ENCODE peak calls at places on chromosomes 11 and 22, in ten cellular contexts. N is EH; W is SHP77; A is Right ventricle myocardium superior; P is stimulated activated CD8-positive, alpha-beta memory T cell treated with anti-CD3 and anti-CD28 coated beads, Interleukin-15, amount 100 ng/mL, for 4 hours; M is fibroblast of gingiva; S is GM20000; C is HFFc6; I is H9; Z is aorta. V is an unnamed sample.
A peak's percentile ranks its signal among the peaks of the same experiment; 100 is the strongest.

GRCh38 chr11:109425554-109425953 is 3.6 kb downstream of the C11orf87 start:
- DNase-seq in W (peak; percentile 10), P (no peak), S (no peak), A (no peak), C (no peak), Z (no peak), M (no peak), N (no peak), I (no peak), V (peak; percentile 30)

GRCh38 chr11:46513934-46514342 is 79.9 kb downstream of the AMBRA1 start:
- DNase-seq in N (peak; percentile 26), A (peak; percentile 50), M (no peak), C (no peak), W (no peak), S (no peak), P (no peak), Z (peak; percentile 54), I (no peak), V (no peak)

GRCh38 chr11:91907225-91907624 is 317.4 kb upstream of the FAT3 start:
- DNase-seq in N (no peak), I (no peak), A (no peak), P (no peak), S (no peak), C (no peak), W (no peak), Z (no peak), M (no peak), V (no peak)

GRCh38 chr11:115759622-115760527 is 255.7 kb upstream of the CADM1 start:
- DNase-seq in M (no peak), N (peak; percentile 25), A (peak; percentile 61), W (no peak), P (no peak), S (no peak), Z (peak; percentile 56), C (no peak), I (peak; percentile 55), V (no peak)

GRCh38 chr11:131886201-131886600 is 515.8 kb downstream of the NTM start:
- DNase-seq in A (no peak), N (no peak), Z (no peak), W (no peak), S (no peak), I (no peak), C (no peak), P (no peak), M (no peak), V (no peak)

GRCh38 chr11:1395773-1396374 is 6.1 kb downstream of the BRSK2 start:
- DNase-seq in M (no peak), I (no peak), Z (peak; percentile 30), A (peak; percentile 24), N (no peak), W (no peak), S (no peak), P (no peak), C (no peak), V (no peak)

GRCh38 chr11:68673291-68673930 is 10.9 kb upstream of the GAL start:
- DNase-seq in A (no peak), M (no peak), Z (no peak), N (no peak), P (no peak), I (no peak), W (no peak), S (no peak), C (no peak), V (no peak)

GRCh38 chr11:9527481-9528140 is 45.9 kb upstream of the WEE1 start:
- DNase-seq in A (no peak), Z (no peak), M (peak; percentile 95), S (no peak), P (no peak), I (no peak), N (peak; percentile 90), C (peak; percentile 61), W (no peak), V (peak; percentile 67)

GRCh38 chr11:105838668-105839403 is 183.2 kb downstream of the MSANTD4 start:
- DNase-seq in P (no peak), A (no peak), S (no peak), N (peak; percentile 16), Z (no peak), C (no peak), I (no peak), W (no peak), M (peak; percentile 2), V (peak; percentile 69)

GRCh38 chr22:38873469-38874411 is 1.7 kb upstream of the CBX6 start:
- DNase-seq in W (peak; percentile 82), P (peak; percentile 45), I (no peak), C (no peak), N (no peak), M (no peak), S (peak; percentile 71), Z (no peak), A (no peak), V (no peak)

GRCh38 chr11:132942611-132943324 is 589.5 kb downstream of the OPCML start:
- DNase-seq in M (no peak), P (no peak), A (no peak), C (no peak), N (no peak), I (peak; percentile 47), Z (no peak), W (no peak), S (no peak), V (no peak)

GRCh38 chr11:121964591-121964990 is 151.4 kb downstream of the BLID start:
- DNase-seq in A (no peak), S (no peak), M (peak; percentile 59), W (no peak), N (peak; percentile 77), I (no peak), C (peak; percentile 65), P (no peak), Z (no peak), V (peak; percentile 82)

GRCh38 chr22:38865201-38866023 is 6.6 kb downstream of the CBX6 start:
- DNase-seq in I (peak; percentile 27), M (no peak), P (no peak), Z (peak; percentile 45), W (no peak), S (no peak), A (no peak), C (no peak), N (no peak), V (no peak)

GRCh38 chr22:22558972-22559603 is at the start of gene PRAME:
- DNase-seq in S (peak; percentile 88), C (no peak), P (peak; percentile 12), A (peak; percentile 70), N (peak; percentile 29), M (no peak), I (peak; percentile 86), W (peak; percentile 80), Z (peak; percentile 60), V (peak; percentile 43)

GRCh38 chr22:50011447-50012200 is 941 bp downstream of the IL17REL start:
- DNase-seq in I (peak; percentile 32), A (peak; percentile 27), M (no peak), Z (no peak), S (no peak), P (no peak), W (no peak), N (no peak), C (no peak), V (no peak)

GRCh38 chr22:24510694-24511625 is 15.8 kb downstream of the UPB1 start:
- DNase-seq in C (peak; percentile 13), Z (peak; percentile 57), A (no peak), I (no peak), P (no peak), W (no peak), N (peak; percentile 80), M (peak; percentile 61), S (no peak), V (peak; percentile 63)

GRCh38 chr11:128298271-128298670 is 289.1 kb downstream of the ETS1 start:
- DNase-seq in W (no peak), I (no peak), P (no peak), Z (no peak), N (no peak), C (no peak), M (no peak), S (no peak), A (no peak), V (no peak)

GRCh38 chr11:75554258-75555022 is 7.6 kb upstream of the SERPINH1 start:
- DNase-seq in A (peak; percentile 96), W (peak; percentile 96), I (peak; percentile 96), C (peak; percentile 95), P (no peak), Z (peak; percentile 98), N (peak; percentile 100), S (no peak), M (peak; percentile 100), V (peak; percentile 98)

GRCh38 chr11:810040-810567 is 337 bp downstream of the RPLP2 start:
- DNase-seq in P (no peak), W (no peak), I (no peak), S (no peak), Z (no peak), N (no peak), C (no peak), M (no peak), A (no peak), V (peak; percentile 0)

GRCh38 chr22:29798801-29799200 is 31.6 kb downstream of the UQCR10 start:
- DNase-seq in S (no peak), C (no peak), I (no peak), Z (no peak), A (peak; percentile 56), M (no peak), N (no peak), W (no peak), P (no peak), V (no peak)

GRCh38 chr11:76047766-76048165 is 158.5 kb downstream of the WNT11 start:
- DNase-seq in W (no peak), M (peak; percentile 54), A (no peak), I (no peak), P (no peak), C (no peak), N (no peak), Z (no peak), S (no peak), V (no peak)

GRCh38 chr11:107252429-107253161 is 205.0 kb downstream of the CWF19L2 start:
- DNase-seq in M (no peak), P (no peak), I (no peak), Z (no peak), N (no peak), W (no peak), A (no peak), C (no peak), S (no peak), V (no peak)

GRCh38 chr11:75966546-75967287 is 151.7 kb downstream of the UVRAG start:
- DNase-seq in A (no peak), I (no peak), P (no peak), C (peak; percentile 74), W (no peak), M (peak; percentile 94), N (peak; percentile 81), Z (no peak), S (peak; percentile 7), V (peak; percentile 91)